ENCODE peak calls at places on chromosomes 3 and 15, in eight cellular contexts. One of them, this sample, is unnamed.

GRCh38 chr3:4350789-4351163 is 47.6 kb downstream of the SETMAR start:
- DNase-seq in amniotic stem cell: peak; percentile 5
- DNase-seq in bronchial epithelial cell: peak; percentile 61
- DNase-seq in activated CD4-positive, CD25-positive, alpha-beta regulatory T cell: peak; percentile 20
- DNase-seq in stimulated activated CD8-positive, alpha-beta memory T cell treated with anti-CD3 and anti-CD28 coated beads, Interleukin-15, amount 100 ng/mL, for 24 hours: no peak
- DNase-seq in stomach: no peak
- DNase-seq in NCI-H1048: peak; percentile 14
- DNase-seq in neuronal stem cell: peak; percentile 43
- DNase-seq in this sample: no peak

GRCh38 chr3:21673393-21673792 is 77.6 kb downstream of the ZNF385D start:
- DNase-seq in stimulated activated CD8-positive, alpha-beta memory T cell treated with anti-CD3 and anti-CD28 coated beads, Interleukin-15, amount 100 ng/mL, for 24 hours: no peak
- DNase-seq in neuronal stem cell: no peak
- DNase-seq in NCI-H1048: no peak
- DNase-seq in activated CD4-positive, CD25-positive, alpha-beta regulatory T cell: no peak
- DNase-seq in bronchial epithelial cell: peak; percentile 37
- DNase-seq in amniotic stem cell: no peak
- DNase-seq in stomach: no peak
- DNase-seq in this sample: no peak

GRCh38 chr3:188567478-188568195 is 413.7 kb downstream of the LPP start:
- DNase-seq in activated CD4-positive, CD25-positive, alpha-beta regulatory T cell: no peak
- DNase-seq in NCI-H1048: no peak
- DNase-seq in neuronal stem cell: no peak
- DNase-seq in stomach: no peak
- DNase-seq in amniotic stem cell: no peak
- DNase-seq in stimulated activated CD8-positive, alpha-beta memory T cell treated with anti-CD3 and anti-CD28 coated beads, Interleukin-15, amount 100 ng/mL, for 24 hours: no peak
- DNase-seq in bronchial epithelial cell: no peak
- DNase-seq in this sample: no peak

GRCh38 chr3:71035314-71035713 is 548.2 kb downstream of the FOXP1 start:
- DNase-seq in stimulated activated CD8-positive, alpha-beta memory T cell treated with anti-CD3 and anti-CD28 coated beads, Interleukin-15, amount 100 ng/mL, for 24 hours: no peak
- DNase-seq in NCI-H1048: no peak
- DNase-seq in amniotic stem cell: no peak
- DNase-seq in bronchial epithelial cell: no peak
- DNase-seq in activated CD4-positive, CD25-positive, alpha-beta regulatory T cell: no peak
- DNase-seq in stomach: no peak
- DNase-seq in neuronal stem cell: no peak
- DNase-seq in this sample: no peak

GRCh38 chr3:56911363-56911762 is 109.6 kb upstream of the ARHGEF3 start:
- DNase-seq in neuronal stem cell: no peak
- DNase-seq in amniotic stem cell: no peak
- DNase-seq in stimulated activated CD8-positive, alpha-beta memory T cell treated with anti-CD3 and anti-CD28 coated beads, Interleukin-15, amount 100 ng/mL, for 24 hours: no peak
- DNase-seq in stomach: no peak
- DNase-seq in NCI-H1048: no peak
- DNase-seq in bronchial epithelial cell: no peak
- DNase-seq in activated CD4-positive, CD25-positive, alpha-beta regulatory T cell: no peak
- DNase-seq in this sample: no peak

GRCh38 chr3:74897006-74897405 is 282.5 kb upstream of the CNTN3 start:
- DNase-seq in neuronal stem cell: no peak
- DNase-seq in bronchial epithelial cell: peak; percentile 15
- DNase-seq in NCI-H1048: no peak
- DNase-seq in stomach: no peak
- DNase-seq in amniotic stem cell: no peak
- DNase-seq in stimulated activated CD8-positive, alpha-beta memory T cell treated with anti-CD3 and anti-CD28 coated beads, Interleukin-15, amount 100 ng/mL, for 24 hours: no peak
- DNase-seq in activated CD4-positive, CD25-positive, alpha-beta regulatory T cell: no peak
- DNase-seq in this sample: no peak

GRCh38 chr15:33209575-33210519 is 15.3 kb upstream of the FMN1 start:
- DNase-seq in amniotic stem cell: no peak
- DNase-seq in stomach: no peak
- DNase-seq in activated CD4-positive, CD25-positive, alpha-beta regulatory T cell: no peak
- DNase-seq in NCI-H1048: no peak
- DNase-seq in stimulated activated CD8-positive, alpha-beta memory T cell treated with anti-CD3 and anti-CD28 coated beads, Interleukin-15, amount 100 ng/mL, for 24 hours: no peak
- DNase-seq in neuronal stem cell: no peak
- DNase-seq in bronchial epithelial cell: no peak
- DNase-seq in this sample: no peak

GRCh38 chr3:38549486-38549885 is 53.3 kb downstream of the EXOG start:
- DNase-seq in activated CD4-positive, CD25-positive, alpha-beta regulatory T cell: no peak
- DNase-seq in stimulated activated CD8-positive, alpha-beta memory T cell treated with anti-CD3 and anti-CD28 coated beads, Interleukin-15, amount 100 ng/mL, for 24 hours: no peak
- DNase-seq in NCI-H1048: no peak
- DNase-seq in stomach: peak; percentile 22
- DNase-seq in amniotic stem cell: no peak
- DNase-seq in bronchial epithelial cell: no peak
- DNase-seq in neuronal stem cell: no peak
- DNase-seq in this sample: no peak

GRCh38 chr3:136835817-136836510 is 17.0 kb downstream of the SLC35G2 start:
- DNase-seq in stomach: no peak
- DNase-seq in neuronal stem cell: no peak
- DNase-seq in NCI-H1048: no peak
- DNase-seq in bronchial epithelial cell: no peak
- DNase-seq in stimulated activated CD8-positive, alpha-beta memory T cell treated with anti-CD3 and anti-CD28 coated beads, Interleukin-15, amount 100 ng/mL, for 24 hours: no peak
- DNase-seq in amniotic stem cell: no peak
- DNase-seq in activated CD4-positive, CD25-positive, alpha-beta regulatory T cell: no peak
- DNase-seq in this sample: no peak

GRCh38 chr15:101126618-101127502 is 125.0 kb downstream of the CHSY1 start:
- DNase-seq in activated CD4-positive, CD25-positive, alpha-beta regulatory T cell: no peak
- DNase-seq in stomach: no peak
- DNase-seq in stimulated activated CD8-positive, alpha-beta memory T cell treated with anti-CD3 and anti-CD28 coated beads, Interleukin-15, amount 100 ng/mL, for 24 hours: no peak
- DNase-seq in neuronal stem cell: no peak
- DNase-seq in amniotic stem cell: no peak
- DNase-seq in NCI-H1048: no peak
- DNase-seq in bronchial epithelial cell: no peak
- DNase-seq in this sample: no peak

GRCh38 chr15:68797589-68798377 is 22.9 kb downstream of the ANP32A start:
- DNase-seq in stimulated activated CD8-positive, alpha-beta memory T cell treated with anti-CD3 and anti-CD28 coated beads, Interleukin-15, amount 100 ng/mL, for 24 hours: no peak
- DNase-seq in neuronal stem cell: no peak
- DNase-seq in activated CD4-positive, CD25-positive, alpha-beta regulatory T cell: no peak
- DNase-seq in bronchial epithelial cell: no peak
- DNase-seq in amniotic stem cell: no peak
- DNase-seq in stomach: no peak
- DNase-seq in NCI-H1048: no peak
- DNase-seq in this sample: no peak

GRCh38 chr15:77569647-77570186 is 63.0 kb downstream of the LINGO1 start:
- DNase-seq in activated CD4-positive, CD25-positive, alpha-beta regulatory T cell: no peak
- DNase-seq in neuronal stem cell: no peak
- DNase-seq in stimulated activated CD8-positive, alpha-beta memory T cell treated with anti-CD3 and anti-CD28 coated beads, Interleukin-15, amount 100 ng/mL, for 24 hours: no peak
- DNase-seq in bronchial epithelial cell: no peak
- DNase-seq in stomach: no peak
- DNase-seq in amniotic stem cell: no peak
- DNase-seq in NCI-H1048: no peak
- DNase-seq in this sample: no peak

GRCh38 chr3:100046986-100047385 is 67.3 kb downstream of the FILIP1L start:
- DNase-seq in bronchial epithelial cell: no peak
- DNase-seq in amniotic stem cell: no peak
- DNase-seq in stomach: no peak
- DNase-seq in neuronal stem cell: no peak
- DNase-seq in stimulated activated CD8-positive, alpha-beta memory T cell treated with anti-CD3 and anti-CD28 coated beads, Interleukin-15, amount 100 ng/mL, for 24 hours: no peak
- DNase-seq in NCI-H1048: no peak
- DNase-seq in activated CD4-positive, CD25-positive, alpha-beta regulatory T cell: no peak
- DNase-seq in this sample: no peak

GRCh38 chr3:139934557-139935070 is 371 bp upstream of the CLSTN2 start:
- DNase-seq in activated CD4-positive, CD25-positive, alpha-beta regulatory T cell: no peak
- DNase-seq in stimulated activated CD8-positive, alpha-beta memory T cell treated with anti-CD3 and anti-CD28 coated beads, Interleukin-15, amount 100 ng/mL, for 24 hours: no peak
- DNase-seq in amniotic stem cell: no peak
- DNase-seq in neuronal stem cell: peak; percentile 57
- DNase-seq in bronchial epithelial cell: peak; percentile 31
- DNase-seq in NCI-H1048: no peak
- DNase-seq in stomach: no peak
- DNase-seq in this sample: peak; percentile 67

GRCh38 chr3:128073807-128074206 is 21.6 kb downstream of the SEC61A1 start:
- DNase-seq in amniotic stem cell: no peak
- DNase-seq in stimulated activated CD8-positive, alpha-beta memory T cell treated with anti-CD3 and anti-CD28 coated beads, Interleukin-15, amount 100 ng/mL, for 24 hours: no peak
- DNase-seq in bronchial epithelial cell: peak; percentile 57
- DNase-seq in activated CD4-positive, CD25-positive, alpha-beta regulatory T cell: no peak
- DNase-seq in neuronal stem cell: no peak
- DNase-seq in stomach: no peak
- DNase-seq in NCI-H1048: no peak
- DNase-seq in this sample: no peak

GRCh38 chr3:124200336-124200901 is 208.5 kb upstream of the ROPN1 start:
- DNase-seq in bronchial epithelial cell: peak; percentile 6
- DNase-seq in neuronal stem cell: no peak
- DNase-seq in stomach: no peak
- DNase-seq in amniotic stem cell: no peak
- DNase-seq in NCI-H1048: no peak
- DNase-seq in activated CD4-positive, CD25-positive, alpha-beta regulatory T cell: no peak
- DNase-seq in stimulated activated CD8-positive, alpha-beta memory T cell treated with anti-CD3 and anti-CD28 coated beads, Interleukin-15, amount 100 ng/mL, for 24 hours: no peak
- DNase-seq in this sample: no peak

GRCh38 chr3:132641837-132642538 is 17.6 kb downstream of the ACAD11 start:
- DNase-seq in neuronal stem cell: peak; percentile 27
- DNase-seq in NCI-H1048: peak; percentile 29
- DNase-seq in stomach: no peak
- DNase-seq in stimulated activated CD8-positive, alpha-beta memory T cell treated with anti-CD3 and anti-CD28 coated beads, Interleukin-15, amount 100 ng/mL, for 24 hours: no peak
- DNase-seq in activated CD4-positive, CD25-positive, alpha-beta regulatory T cell: no peak
- DNase-seq in amniotic stem cell: peak; percentile 37
- DNase-seq in bronchial epithelial cell: peak; percentile 63
- DNase-seq in this sample: no peak

GRCh38 chr3:33231755-33232465 is 13.3 kb upstream of the SUSD5 start:
- DNase-seq in bronchial epithelial cell: no peak
- DNase-seq in stomach: no peak
- DNase-seq in activated CD4-positive, CD25-positive, alpha-beta regulatory T cell: no peak
- DNase-seq in NCI-H1048: no peak
- DNase-seq in stimulated activated CD8-positive, alpha-beta memory T cell treated with anti-CD3 and anti-CD28 coated beads, Interleukin-15, amount 100 ng/mL, for 24 hours: no peak
- DNase-seq in neuronal stem cell: no peak
- DNase-seq in amniotic stem cell: no peak
- DNase-seq in this sample: no peak

GRCh38 chr3:181330257-181330656 is 340.7 kb upstream of the DNAJC19 start:
- DNase-seq in stomach: no peak
- DNase-seq in activated CD4-positive, CD25-positive, alpha-beta regulatory T cell: no peak
- DNase-seq in amniotic stem cell: no peak
- DNase-seq in stimulated activated CD8-positive, alpha-beta memory T cell treated with anti-CD3 and anti-CD28 coated beads, Interleukin-15, amount 100 ng/mL, for 24 hours: no peak
- DNase-seq in NCI-H1048: no peak
- DNase-seq in neuronal stem cell: no peak
- DNase-seq in bronchial epithelial cell: no peak
- DNase-seq in this sample: no peak

This sample was measured in anterior cingulate cortex.